ENCODE peak calls at places on chromosomes 4 and X, in six cellular contexts. Y is K562, R is GM12878, T is endothelial cell of umbilical vein, C is A549, P is HepG2. A is an unnamed sample.

GRCh38 chr4:40613456-40613855 is 16.2 kb downstream of the RBM47 start:
- DNase-seq in T (no peak), P (no peak), R (no peak), C (no peak), Y (no peak), A (no peak)

GRCh38 chr4:9812530-9813340 is 31.3 kb downstream of the DRD5 start:
- DNase-seq in T (no peak), P (no peak), Y (no peak), R (peak; percentile 57), C (no peak), A (peak; percentile 30)

GRCh38 chr4:121057466-121057911 is 14.8 kb downstream of the NDNF start:
- DNase-seq in R (no peak), P (no peak), T (no peak), C (no peak), Y (no peak), A (no peak)

GRCh38 chrX:153793291-153793690 is 884 bp downstream of the IDH3G start:
- DNase-seq in P (no peak), R (no peak), Y (peak; percentile 65), T (no peak), C (no peak), A (peak; percentile 51)

GRCh38 chr4:110823251-110823650 is 200.4 kb upstream of the PITX2 start:
- DNase-seq in P (no peak), T (no peak), Y (no peak), C (no peak), R (no peak), A (peak; percentile 56)

GRCh38 chrX:130575831-130576404 is 174.1 kb downstream of the RBMX2 start:
- DNase-seq in P (peak; percentile 14), T (peak; percentile 35), Y (peak; percentile 65), R (no peak), C (peak; percentile 32), A (peak; percentile 31)

GRCh38 chr4:113979157-113979972 is at the start of gene ARSJ:
- DNase-seq in R (no peak), P (no peak), T (peak; percentile 82), Y (no peak), C (peak; percentile 42), A (no peak)

GRCh38 chrX:1477229-1477628 is 24.5 kb upstream of the ASMTL start:
- DNase-seq in P (no peak), T (no peak), Y (no peak), R (no peak), C (no peak), A (no peak)

GRCh38 chr4:173556398-173557131 is 26.5 kb upstream of the HAND2 start:
- DNase-seq in P (no peak), C (no peak), Y (no peak), R (no peak), T (no peak), A (no peak)

GRCh38 chr4:71765349-71765748 is 18.5 kb downstream of the GC start:
- DNase-seq in R (no peak), C (no peak), T (no peak), P (no peak), Y (no peak), A (no peak)

GRCh38 chr4:8176547-8177399 is 18.2 kb upstream of the ABLIM2 start:
- DNase-seq in R (no peak), Y (peak; percentile 49), P (peak; percentile 65), C (peak; percentile 73), T (peak; percentile 45), A (peak; percentile 83)

GRCh38 chr4:55181606-55182005 is 56.2 kb upstream of the KDR start:
- DNase-seq in T (peak; percentile 73), C (no peak), R (no peak), Y (no peak), P (no peak), A (no peak)

GRCh38 chrX:135449637-135450550 is 28.1 kb downstream of the SMIM10L2A start:
- DNase-seq in Y (no peak), T (no peak), P (no peak), C (no peak), R (no peak), A (no peak)

GRCh38 chr4:70671091-70671490 is 4.8 kb upstream of the JCHAIN start:
- DNase-seq in Y (no peak), T (no peak), P (no peak), C (no peak), R (no peak), A (no peak)

GRCh38 chr4:75995727-75996126 is 5.0 kb upstream of the SDAD1 start:
- DNase-seq in P (peak; percentile 49), T (peak; percentile 40), Y (peak; percentile 60), R (no peak), C (no peak), A (peak; percentile 66)

GRCh38 chrX:119391279-119391678 is 7.9 kb upstream of the SLC25A43 start:
- DNase-seq in C (peak; percentile 49), Y (peak; percentile 24), R (no peak), T (peak; percentile 34), P (peak; percentile 22), A (peak; percentile 46)

GRCh38 chr4:22014222-22014741 is 65.7 kb upstream of the KCNIP4 start:
- DNase-seq in T (no peak), R (no peak), Y (no peak), P (no peak), C (no peak), A (peak; percentile 52)

GRCh38 chr4:16140520-16141249 is 56.9 kb upstream of the PROM1 start:
- DNase-seq in T (peak; percentile 86), R (no peak), C (no peak), Y (no peak), P (peak; percentile 99), A (no peak)

GRCh38 chr4:152342293-152342692 is 193.6 kb downstream of the FBXW7 start:
- DNase-seq in Y (no peak), P (peak; percentile 2), R (no peak), T (no peak), C (no peak), A (no peak)

GRCh38 chrX:40202456-40202855 is 104.7 kb upstream of the BCOR start:
- DNase-seq in Y (no peak), P (no peak), R (peak; percentile 31), C (no peak), T (no peak), A (peak; percentile 51)

GRCh38 chr4:113539408-113539807 is 222.1 kb downstream of the CAMK2D start:
- DNase-seq in P (no peak), C (no peak), T (no peak), R (no peak), Y (no peak), A (no peak)

GRCh38 chr4:182338731-182339130 is 95.5 kb downstream of the TENM3 start:
- DNase-seq in C (no peak), T (no peak), P (no peak), Y (no peak), R (no peak), A (no peak)

GRCh38 chr4:2331519-2332200 is 69.8 kb upstream of the MXD4 start:
- DNase-seq in Y (no peak), T (no peak), R (no peak), C (no peak), P (no peak), A (peak; percentile 33)

GRCh38 chrX:72540318-72540717 is 32.3 kb downstream of the HDAC8 start:
- DNase-seq in C (no peak), T (peak; percentile 30), R (no peak), P (peak; percentile 9), Y (peak; percentile 3), A (peak; percentile 32)

GRCh38 chr4:119026662-119027444 is 108.8 kb upstream of the MYOZ2 start:
- DNase-seq in Y (no peak), P (no peak), T (no peak), C (peak; percentile 28), R (no peak), A (peak; percentile 10)

GRCh38 chrX:109601458-109601857 is 23.5 kb downstream of the KCNE5 start:
- DNase-seq in C (no peak), Y (no peak), R (no peak), P (no peak), T (no peak), A (no peak)
- H3K4me3 ChIP-seq in C (no peak overlapping the region), Y (no peak overlapping the region), R (no peak overlapping the region), P (no peak overlapping the region), T (no peak overlapping the region), A (no peak overlapping the region)

DNA sequence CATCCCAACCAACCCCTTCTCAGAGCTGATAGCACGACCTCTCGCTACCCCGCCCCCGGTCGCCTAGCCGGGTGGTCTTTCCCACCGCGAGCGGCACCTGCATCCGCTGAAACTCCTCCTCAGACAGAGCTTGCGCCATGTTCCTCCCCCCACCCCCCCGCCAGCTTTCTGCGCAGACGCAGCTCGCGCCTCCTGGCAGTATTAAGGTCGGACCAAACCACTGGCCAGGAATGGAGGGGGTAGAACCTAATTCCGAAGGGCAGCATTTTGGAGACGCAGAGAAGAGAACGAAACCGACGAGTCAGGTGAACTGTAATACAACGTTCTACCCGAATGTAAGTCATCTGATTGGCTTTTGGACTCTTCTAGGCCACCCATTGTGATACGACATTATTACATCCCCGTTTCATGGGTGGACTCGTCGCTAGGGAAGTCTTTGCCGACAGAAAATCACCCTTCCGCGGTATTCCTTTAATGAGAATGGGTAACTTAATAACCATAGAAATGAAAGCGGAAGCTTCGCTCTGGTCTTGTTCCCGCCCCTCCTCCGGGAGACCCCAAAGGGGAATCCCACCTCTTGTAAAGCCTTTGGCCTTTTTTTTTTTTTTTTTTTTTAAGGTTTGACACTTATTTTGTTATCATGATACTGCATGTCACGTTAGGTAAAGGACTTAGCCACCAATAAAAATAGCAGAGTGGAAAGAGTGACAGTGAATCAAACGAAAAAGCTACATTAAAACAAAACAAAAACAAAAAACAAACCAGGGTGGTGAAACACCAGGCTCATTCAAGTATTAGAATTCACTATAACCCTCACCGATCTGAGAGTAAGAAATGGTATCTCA is at the start of gene GRIPAP1:
- DNase-seq in Y (peak; percentile 90), P (peak; percentile 73), C (peak; percentile 85), T (peak; percentile 78), R (peak; percentile 60), A (peak; percentile 92)
- TF ChIP-seq POLR2A in Y (peak; percentile 87), P (no peak), C (peak; percentile 69), T (no peak), R (peak; percentile 94), A (peak; percentile 70)

GRCh38 chr4:34181891-34182290 is 2062.4 kb downstream of the ARAP2 start:
- DNase-seq in R (no peak), T (no peak), P (no peak), C (no peak), Y (no peak), A (no peak)
- TF ChIP-seq MYC in R (no peak), T (no peak), P (no peak), C (no peak), Y (no peak), A (no peak)

GRCh38 chr4:140940589-140940988 is 184.4 kb upstream of the TBC1D9 start:
- DNase-seq in R (no peak), Y (no peak), P (no peak), T (no peak), C (no peak), A (no peak)

GRCh38 chr4:140947507-140947906 is 185.8 kb downstream of the RNF150 start:
- DNase-seq in R (no peak), Y (no peak), C (peak; percentile 6), P (no peak), T (peak; percentile 32), A (no peak)

GRCh38 chr4:140944539-140944938 is 188.4 kb upstream of the TBC1D9 start:
- DNase-seq in Y (no peak), C (no peak), R (no peak), T (no peak), P (no peak), A (no peak)

GRCh38 chr4:140943486-140943885 is 187.3 kb upstream of the TBC1D9 start:
- DNase-seq in P (no peak), R (no peak), C (no peak), T (no peak), Y (no peak), A (no peak)

GRCh38 chr4:140943887-140944515 is 187.8 kb upstream of the TBC1D9 start:
- DNase-seq in Y (no peak), C (no peak), R (no peak), P (no peak), T (no peak), A (no peak)
- H3K4me3 ChIP-seq in Y (no peak overlapping the region), C (no peak overlapping the region), R (no peak overlapping the region), P (no peak overlapping the region), T (no peak overlapping the region), A (no peak overlapping the region)

GRCh38 chr4:51850294-51850693 is 7.3 kb downstream of the DCUN1D4 start:
- DNase-seq in R (no peak), P (no peak), C (no peak), T (no peak), Y (no peak), A (no peak)
- TF ChIP-seq POLR2A in R (no peak), P (no peak), C (no peak), T (no peak), Y (no peak), A (no peak)